ENCODE peak calls at places on chromosome 6, in ten cellular contexts. W, Z, F, B, I, X, Y, J, D and P are unnamed samples.

GRCh38 chr6:113461153-113461897 is 395.8 kb upstream of the MARCKS start:
- DNase-seq in W (no peak), Z (no peak), F (no peak), B (no peak), I (no peak), X (no peak), Y (no peak), J (no peak), D (no peak), P (no peak)

GRCh38 chr6:14638932-14639875 is 521.6 kb downstream of the CD83 start:
- DNase-seq in W (no peak), Z (peak), F (no peak), B (no peak), I (no peak), X (peak), Y (no peak), J (peak), D (peak), P (no peak)

GRCh38 chr6:147397306-147397705 is 111.2 kb upstream of the SAMD5 start:
- DNase-seq in W (no peak), Z (no peak), F (no peak), B (no peak), I (no peak), X (no peak), Y (no peak), J (no peak), D (no peak), P (no peak)

GRCh38 chr6:70371454-70372105 is 41.7 kb upstream of the FAM135A start:
- DNase-seq in W (peak), Z (no peak), F (no peak), B (no peak), I (peak), X (no peak), Y (no peak), J (peak), D (no peak), P (no peak)

GRCh38 chr6:142421285-142422202 is 119.7 kb downstream of the ADGRG6 start:
- DNase-seq in W (no peak), Z (no peak), F (no peak), B (no peak), I (no peak), X (no peak), Y (no peak), J (no peak), D (no peak), P (no peak)

GRCh38 chr6:111482236-111482958 is 621 bp downstream of the REV3L start:
- DNase-seq in W (peak), Z (peak), F (peak), B (peak), I (no peak), X (peak), Y (peak), J (no peak), D (peak), P (no peak)

GRCh38 chr6:96116674-96117073 is 100.9 kb downstream of the FUT9 start:
- DNase-seq in W (no peak), Z (no peak), F (no peak), B (no peak), I (no peak), X (no peak), Y (no peak), J (no peak), D (no peak), P (no peak)

GRCh38 chr6:7247179-7247456 is 65.9 kb downstream of the SSR1 start:
- DNase-seq in W (no peak), Z (no peak), F (no peak), B (peak), I (no peak), X (no peak), Y (no peak), J (no peak), D (no peak), P (no peak)

GRCh38 chr6:53439556-53439955 is 90.8 kb upstream of the ELOVL5 start:
- DNase-seq in W (no peak), Z (no peak), F (no peak), B (no peak), I (no peak), X (no peak), Y (no peak), J (no peak), D (no peak), P (no peak)

GRCh38 chr6:124683507-124683906 is 278.7 kb upstream of the RNF217 start:
- DNase-seq in W (no peak), Z (no peak), F (no peak), B (no peak), I (no peak), X (peak), Y (no peak), J (no peak), D (no peak), P (no peak)

GRCh38 chr6:22737331-22737730 is 168.0 kb downstream of the HDGFL1 start:
- DNase-seq in W (no peak), Z (peak), F (no peak), B (no peak), I (peak), X (peak), Y (peak), J (no peak), D (peak), P (no peak)

GRCh38 chr6:33324139-33324538 is 6.6 kb upstream of the ZBTB22 start:
- DNase-seq in W (no peak), Z (no peak), F (no peak), B (no peak), I (no peak), X (no peak), Y (no peak), J (no peak), D (no peak), P (no peak)

GRCh38 chr6:166936079-166936787 is 20.1 kb downstream of the RNASET2 start:
- DNase-seq in W (no peak), Z (no peak), F (no peak), B (no peak), I (no peak), X (no peak), Y (no peak), J (no peak), D (no peak), P (peak)

GRCh38 chr6:24431045-24431451 is 28.3 kb downstream of the MRS2 start:
- DNase-seq in W (peak), Z (peak), F (no peak), B (no peak), I (no peak), X (peak), Y (no peak), J (peak), D (peak), P (no peak)

GRCh38 chr6:139124887-139125672 is 9.8 kb upstream of the HECA start:
- DNase-seq in W (peak), Z (peak), F (peak), B (peak), I (no peak), X (no peak), Y (peak), J (peak), D (peak), P (no peak)

GRCh38 chr6:21201673-21202430 is 391.7 kb upstream of the SOX4 start:
- DNase-seq in W (no peak), Z (no peak), F (no peak), B (no peak), I (no peak), X (no peak), Y (no peak), J (no peak), D (no peak), P (no peak)

GRCh38 chr6:53497905-53498304 is 47.0 kb downstream of the GCLC start:
- DNase-seq in W (no peak), Z (no peak), F (no peak), B (no peak), I (no peak), X (no peak), Y (no peak), J (no peak), D (no peak), P (no peak)

GRCh38 chr6:148745926-148746325 is 904 bp upstream of the UST start:
- DNase-seq in W (no peak), Z (no peak), F (no peak), B (no peak), I (no peak), X (no peak), Y (no peak), J (no peak), D (no peak), P (no peak)

GRCh38 chr6:143621876-143622605 is 55.7 kb upstream of the PHACTR2 start:
- DNase-seq in W (no peak), Z (no peak), F (no peak), B (no peak), I (no peak), X (no peak), Y (no peak), J (peak), D (no peak), P (no peak)

GRCh38 chr6:167855825-167856425 is 29.2 kb downstream of the AFDN start:
- DNase-seq in W (peak), Z (no peak), F (no peak), B (no peak), I (peak), X (no peak), Y (no peak), J (peak), D (no peak), P (no peak)

GRCh38 chr6:16389642-16390041 is 151.3 kb downstream of the GMPR start:
- DNase-seq in W (no peak), Z (no peak), F (no peak), B (no peak), I (no peak), X (no peak), Y (no peak), J (no peak), D (no peak), P (no peak)

GRCh38 chr6:111564482-111564945 is 41.2 kb downstream of the TRAF3IP2 start:
- DNase-seq in W (no peak), Z (no peak), F (no peak), B (no peak), I (no peak), X (peak), Y (no peak), J (peak), D (peak), P (no peak)

GRCh38 chr6:144285798-144286502 is 815 bp downstream of the UTRN start:
- DNase-seq in W (peak), Z (peak), F (peak), B (peak), I (no peak), X (no peak), Y (peak), J (no peak), D (peak), P (peak)

GRCh38 chr6:131914967-131915751 is 36.0 kb downstream of the CCN2 start:
- DNase-seq in W (peak), Z (peak), F (peak), B (no peak), I (no peak), X (peak), Y (peak), J (peak), D (peak), P (no peak)

GRCh38 chr6:75275067-75275466 is 9.5 kb downstream of the TMEM30A start:
- DNase-seq in W (peak), Z (no peak), F (no peak), B (no peak), I (peak), X (no peak), Y (no peak), J (peak), D (no peak), P (no peak)

GRCh38 chr6:140566706-140567330 is 1192.4 kb upstream of the CITED2 start:
- DNase-seq in W (peak), Z (peak), F (no peak), B (no peak), I (no peak), X (no peak), Y (no peak), J (no peak), D (no peak), P (no peak)

GRCh38 chr6:52494298-52495072 is 74.3 kb downstream of the EFHC1 start:
- DNase-seq in W (no peak), Z (no peak), F (no peak), B (no peak), I (no peak), X (no peak), Y (no peak), J (no peak), D (no peak), P (no peak)

GRCh38 chr6:28884423-28885148 is 39.2 kb downstream of the TRIM27 start:
- DNase-seq in W (no peak), Z (no peak), F (peak), B (no peak), I (no peak), X (no peak), Y (no peak), J (no peak), D (no peak), P (no peak)

GRCh38 chr6:81265106-81265505 is 487.4 kb downstream of the TENT5A start:
- DNase-seq in W (no peak), Z (no peak), F (no peak), B (no peak), I (no peak), X (no peak), Y (no peak), J (no peak), D (no peak), P (no peak)

GRCh38 chr6:74018825-74019224 is 322.8 kb downstream of the CD109 start:
- DNase-seq in W (no peak), Z (no peak), F (no peak), B (no peak), I (no peak), X (no peak), Y (no peak), J (no peak), D (no peak), P (no peak)

DNA sequence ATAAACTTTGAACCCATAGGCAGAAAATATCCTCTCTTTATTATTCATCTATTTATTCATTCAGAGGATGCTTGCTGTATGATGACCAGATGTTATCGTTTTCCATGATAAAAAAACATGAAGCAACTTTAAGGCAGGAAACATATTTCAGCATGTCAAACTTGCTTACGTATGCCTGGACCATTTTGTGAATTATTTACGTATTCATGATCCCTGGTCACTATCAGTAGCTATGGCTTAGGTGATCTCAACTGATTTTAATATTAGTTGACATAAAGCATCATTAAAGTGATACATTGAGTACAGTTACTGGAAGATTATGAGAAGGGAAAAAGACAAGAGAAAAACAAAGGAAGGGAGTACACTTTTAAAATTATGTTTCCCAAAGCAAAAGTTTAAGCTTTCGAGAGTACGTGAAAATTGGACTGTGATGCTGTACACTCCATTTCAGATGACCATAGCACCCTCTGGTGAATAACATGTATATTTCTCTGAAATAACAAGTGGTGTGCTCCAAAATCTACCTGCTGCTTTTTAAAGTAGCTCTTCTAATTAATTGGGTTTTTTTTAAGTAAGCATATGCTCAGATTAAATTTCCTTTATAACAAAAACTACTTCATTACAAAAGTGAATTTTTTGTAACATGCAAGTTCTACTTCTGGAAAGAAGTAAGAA is 215.1 kb upstream of the HSF2 start:
- DNase-seq in W (peak), Z (no peak), F (no peak), B (no peak), I (no peak), X (no peak), Y (no peak), J (no peak), D (no peak), P (no peak)
- TF ChIP-seq CTCF in W (peak), Z (peak), F (no peak), B (peak), I (peak), X (no peak), Y (no peak), J (peak), D (no peak), P (peak)

DNA sequence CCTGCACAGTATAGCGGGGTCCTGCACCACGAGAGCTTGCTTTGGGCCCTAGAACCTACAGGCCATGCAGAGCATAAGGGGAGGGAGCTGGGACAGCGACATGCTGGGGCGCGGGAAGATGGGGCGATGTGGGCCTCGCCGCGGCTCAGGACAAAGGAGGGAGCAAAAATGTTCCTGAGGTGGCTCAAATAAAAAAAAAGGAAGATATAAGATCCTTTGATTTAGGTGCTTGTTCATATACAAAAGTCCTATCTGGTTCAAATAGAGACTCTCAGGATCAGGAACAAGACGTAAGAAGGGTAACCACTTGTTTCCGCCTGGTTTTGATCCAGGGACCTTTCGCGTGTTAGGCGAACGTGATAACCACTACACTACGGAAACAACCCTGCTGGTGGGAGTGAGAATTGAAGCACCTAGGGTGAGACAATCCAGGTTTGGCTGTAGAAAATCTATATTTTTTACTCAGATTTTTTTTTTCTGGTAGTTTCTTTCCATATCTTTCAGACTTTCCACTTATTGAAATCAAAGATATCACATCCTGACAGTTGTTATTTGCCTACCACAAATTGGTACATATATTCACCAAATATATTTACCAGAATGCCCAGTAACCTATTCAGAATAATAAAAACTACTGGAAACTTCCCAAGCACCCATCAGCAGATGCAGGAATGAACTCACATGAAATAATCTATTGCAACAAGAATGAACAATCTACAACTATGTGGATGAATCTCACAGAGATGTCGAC is 177.9 kb upstream of the ZNF184 start:
- DNase-seq in W (no peak), Z (no peak), F (no peak), B (no peak), I (no peak), X (no peak), Y (no peak), J (no peak), D (peak), P (peak)
- TF ChIP-seq CTCF in W (peak), Z (no peak), F (no peak), B (no peak), I (no peak), X (no peak), Y (no peak), J (peak), D (no peak), P (peak)

GRCh38 chr6:5606546-5606945 is 345.2 kb downstream of the FARS2 start:
- DNase-seq in W (no peak), Z (no peak), F (no peak), B (no peak), I (no peak), X (no peak), Y (no peak), J (no peak), D (no peak), P (no peak)

GRCh38 chr6:5610640-5611039 is 349.3 kb downstream of the FARS2 start:
- DNase-seq in W (no peak), Z (no peak), F (no peak), B (no peak), I (no peak), X (no peak), Y (no peak), J (no peak), D (no peak), P (no peak)
- TF ChIP-seq CTCF in W (no peak), Z (no peak), F (no peak), B (no peak), I (no peak), X (no peak), Y (no peak), J (peak), D (no peak), P (no peak)

GRCh38 chr6:135161411-135161810 is 19.7 kb upstream of the MYB start:
- DNase-seq in W (no peak), Z (no peak), F (no peak), B (no peak), I (no peak), X (no peak), Y (no peak), J (no peak), D (no peak), P (no peak)
- TF ChIP-seq CTCF in W (no peak), Z (no peak), F (no peak), B (no peak), I (no peak), X (no peak), Y (no peak), J (no peak), D (no peak), P (no peak)

GRCh38 chr6:109001554-109001953 is 93.1 kb downstream of the SESN1 start:
- DNase-seq in W (no peak), Z (no peak), F (no peak), B (no peak), I (no peak), X (no peak), Y (no peak), J (no peak), D (no peak), P (no peak)

GRCh38 chr6:109002100-109002697 is 92.4 kb downstream of the SESN1 start:
- DNase-seq in W (no peak), Z (no peak), F (no peak), B (no peak), I (no peak), X (no peak), Y (no peak), J (no peak), D (no peak), P (no peak)

GRCh38 chr6:108999428-108999827 is 95.2 kb downstream of the SESN1 start:
- DNase-seq in W (no peak), Z (no peak), F (no peak), B (no peak), I (no peak), X (no peak), Y (no peak), J (no peak), D (no peak), P (no peak)

GRCh38 chr6:109000289-109000688 is 94.4 kb downstream of the SESN1 start:
- DNase-seq in W (no peak), Z (no peak), F (no peak), B (no peak), I (no peak), X (no peak), Y (no peak), J (no peak), D (no peak), P (no peak)

GRCh38 chr6:109002882-109003281 is 91.8 kb downstream of the SESN1 start:
- DNase-seq in W (no peak), Z (no peak), F (no peak), B (no peak), I (no peak), X (no peak), Y (no peak), J (no peak), D (no peak), P (no peak)
- TF ChIP-seq CTCF in W (no peak), Z (no peak), F (no peak), B (no peak), I (no peak), X (no peak), Y (no peak), J (no peak), D (no peak), P (no peak)

DNA sequence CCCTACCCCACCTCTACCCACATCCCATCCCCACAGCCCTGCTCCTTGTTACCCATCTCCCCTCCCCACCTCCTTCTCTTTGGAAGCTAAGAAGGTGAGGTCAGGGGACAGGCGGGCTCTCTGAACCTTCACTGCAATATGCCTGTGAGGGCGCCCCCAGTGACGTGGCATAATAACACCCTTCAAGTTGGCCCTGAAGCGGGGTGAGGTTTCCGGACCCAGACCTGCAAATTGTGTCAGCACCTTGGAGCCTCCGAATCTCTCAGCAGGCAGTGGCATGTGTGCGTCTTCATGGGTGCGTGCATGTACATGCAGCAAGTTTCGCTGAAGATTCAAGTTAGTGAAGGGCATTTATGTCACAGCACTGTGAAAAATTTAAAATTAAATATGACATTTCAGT is 114.6 kb downstream of the SOBP start:
- DNase-seq in W (no peak), Z (no peak), F (no peak), B (no peak), I (no peak), X (no peak), Y (no peak), J (no peak), D (no peak), P (no peak)
- TF ChIP-seq CTCF in W (no peak), Z (no peak), F (no peak), B (no peak), I (no peak), X (no peak), Y (no peak), J (no peak), D (no peak), P (no peak)